ENCODE peak calls at places on chromosome 6, in seven cellular contexts. C is Calu3, D is SW 1271, I is IMR-90, S is EH, J is amniotic epithelial cell, F is non-pigmented ciliary epithelial cell. O is an unnamed sample.

GRCh38 chr6:111124406-111124805 is 37.1 kb downstream of the SLC16A10 start:
- DNase-seq in C (no peak), I (no peak), J (no peak), D (no peak), F (no peak), S (no peak), O (no peak)

GRCh38 chr6:89792881-89793280 is 26.7 kb downstream of the MDN1 start:
- DNase-seq in C (peak), J (peak), I (peak), D (peak), S (peak), F (peak), O (peak)

GRCh38 chr6:10861086-10861485 is 20.8 kb downstream of the GCM2 start:
- DNase-seq in J (no peak), C (no peak), S (no peak), I (no peak), F (no peak), D (no peak), O (no peak)

GRCh38 chr6:132414761-132415160 is 13.5 kb upstream of the MOXD1 start:
- DNase-seq in J (no peak), D (no peak), C (no peak), F (no peak), I (no peak), S (peak), O (peak)

GRCh38 chr6:34083227-34083889 is 62.5 kb downstream of the GRM4 start:
- DNase-seq in C (no peak), D (no peak), S (no peak), I (no peak), J (no peak), F (no peak), O (no peak)

GRCh38 chr6:6960571-6961251 is 147.1 kb upstream of the RREB1 start:
- DNase-seq in F (no peak), S (no peak), J (no peak), I (no peak), D (no peak), C (no peak), O (no peak)

GRCh38 chr6:169141706-169142705 is 111.6 kb downstream of the THBS2 start:
- DNase-seq in J (no peak), D (no peak), S (peak), F (no peak), I (peak), C (no peak), O (peak)

GRCh38 chr6:151276112-151276745 is 36.5 kb downstream of the AKAP12 start:
- DNase-seq in D (no peak), C (no peak), J (peak), F (no peak), S (peak), I (peak), O (peak)

GRCh38 chr6:45032426-45032825 is 295.7 kb upstream of the RUNX2 start:
- DNase-seq in F (no peak), C (no peak), D (no peak), J (no peak), I (no peak), S (no peak), O (no peak)

GRCh38 chr6:26653007-26653406 is 6.5 kb downstream of the ZNF322 start:
- DNase-seq in I (no peak), D (no peak), S (no peak), F (no peak), J (no peak), C (no peak), O (no peak)

GRCh38 chr6:21522773-21523490 is 70.6 kb upstream of the SOX4 start:
- DNase-seq in D (no peak), C (no peak), S (no peak), J (no peak), F (no peak), I (no peak), O (no peak)

GRCh38 chr6:27795697-27796494 is 116.3 kb downstream of the OR2B2 start:
- DNase-seq in F (peak), S (peak), C (peak), I (peak), D (peak), J (peak), O (peak)

GRCh38 chr6:10383312-10384063 is 31.4 kb downstream of the TFAP2A start:
- DNase-seq in J (no peak), S (peak), C (peak), I (no peak), D (no peak), F (no peak), O (no peak)

GRCh38 chr6:149331043-149331807 is 13.7 kb downstream of the TAB2 start:
- DNase-seq in F (no peak), D (no peak), I (peak), S (no peak), C (no peak), J (peak), O (peak)

GRCh38 chr6:106114492-106114891 is 28.4 kb downstream of the PRDM1 start:
- DNase-seq in S (no peak), I (no peak), F (no peak), C (no peak), D (no peak), J (no peak), O (no peak)

GRCh38 chr6:89505847-89506246 is 72.9 kb downstream of the ANKRD6 start:
- DNase-seq in I (no peak), F (no peak), S (no peak), J (no peak), C (no peak), D (no peak), O (no peak)

GRCh38 chr6:72788188-72788587 is 166.3 kb downstream of the KCNQ5 start:
- DNase-seq in F (no peak), D (peak), S (peak), J (peak), I (peak), C (no peak), O (peak)

GRCh38 chr6:5866547-5867051 is 140.1 kb downstream of the NRN1 start:
- DNase-seq in S (peak), D (peak), F (peak), J (no peak), I (peak), C (peak), O (peak)

GRCh38 chr6:31652925-31653724 is 664 bp upstream of the BAG6 start:
- DNase-seq in I (no peak), C (no peak), D (peak), S (peak), F (no peak), J (no peak), O (peak)

GRCh38 chr6:39203804-39204495 is 25.3 kb downstream of the KCNK5 start:
- DNase-seq in S (no peak), F (no peak), I (no peak), C (peak), D (no peak), J (no peak), O (no peak)